ENCODE peak calls at places on chromosomes 1 and 21, in six cellular contexts. One of them, this sample, is unnamed. For H3K36me3, the result is how much of the 10 kb centered on the place peaks cover.

GRCh38 chr1:211579434-211580302 is 707 bp upstream of the SLC30A1 start:
- DNase-seq in neural progenitor cell: peak
- DNase-seq in HCT116: no peak
- DNase-seq in MM.1S: peak
- DNase-seq in PC-3: peak
- DNase-seq in SK-N-SH: no peak
- DNase-seq in this sample: peak

GRCh38 chr1:83639785-83640184 is 359.1 kb downstream of the TTLL7 start:
- DNase-seq in neural progenitor cell: no peak
- DNase-seq in MM.1S: no peak
- DNase-seq in SK-N-SH: no peak
- DNase-seq in HCT116: no peak
- DNase-seq in PC-3: no peak
- DNase-seq in this sample: no peak

GRCh38 chr1:10402729-10403274 is 3.9 kb downstream of the PGD start:
- DNase-seq in MM.1S: no peak
- DNase-seq in HCT116: no peak
- DNase-seq in neural progenitor cell: no peak
- DNase-seq in PC-3: no peak
- DNase-seq in SK-N-SH: no peak
- DNase-seq in this sample: peak

GRCh38 chr1:217274927-217275616 is 355.8 kb downstream of the GPATCH2 start:
- DNase-seq in PC-3: peak
- DNase-seq in HCT116: no peak
- DNase-seq in neural progenitor cell: no peak
- DNase-seq in SK-N-SH: no peak
- DNase-seq in MM.1S: no peak
- DNase-seq in this sample: peak

GRCh38 chr1:27525296-27526271 is 35.6 kb upstream of the WASF2 start:
- DNase-seq in SK-N-SH: no peak
- DNase-seq in HCT116: no peak
- DNase-seq in neural progenitor cell: peak
- DNase-seq in MM.1S: no peak
- DNase-seq in PC-3: no peak
- DNase-seq in this sample: peak

GRCh38 chr1:84957956-84958355 is 39.0 kb downstream of the MCOLN2 start:
- DNase-seq in PC-3: no peak
- DNase-seq in neural progenitor cell: no peak
- DNase-seq in SK-N-SH: no peak
- DNase-seq in MM.1S: no peak
- DNase-seq in HCT116: no peak
- DNase-seq in this sample: no peak

GRCh38 chr1:27306071-27306470 is 15.9 kb upstream of the TMEM222 start:
- DNase-seq in SK-N-SH: no peak
- DNase-seq in neural progenitor cell: no peak
- DNase-seq in HCT116: no peak
- DNase-seq in MM.1S: no peak
- DNase-seq in PC-3: no peak
- DNase-seq in this sample: no peak

GRCh38 chr1:200306954-200307754 is 102.7 kb downstream of the ZNF281 start:
- DNase-seq in SK-N-SH: peak
- DNase-seq in neural progenitor cell: peak
- DNase-seq in MM.1S: peak
- DNase-seq in PC-3: peak
- DNase-seq in HCT116: peak
- DNase-seq in this sample: peak

GRCh38 chr1:12436817-12437599 is 181.0 kb downstream of the DHRS3 start:
- DNase-seq in PC-3: peak
- DNase-seq in neural progenitor cell: no peak
- DNase-seq in HCT116: no peak
- DNase-seq in MM.1S: no peak
- DNase-seq in SK-N-SH: no peak
- DNase-seq in this sample: peak

GRCh38 chr1:169892819-169893644 is 664 bp downstream of the SCYL3 start:
- DNase-seq in MM.1S: peak
- DNase-seq in PC-3: no peak
- DNase-seq in SK-N-SH: no peak
- DNase-seq in neural progenitor cell: peak
- DNase-seq in HCT116: no peak
- DNase-seq in this sample: peak

GRCh38 chr1:21906173-21907078 is 30.7 kb downstream of the HSPG2 start:
- DNase-seq in neural progenitor cell: no peak
- DNase-seq in SK-N-SH: no peak
- DNase-seq in HCT116: no peak
- DNase-seq in PC-3: no peak
- DNase-seq in MM.1S: no peak
- DNase-seq in this sample: peak

GRCh38 chr1:62229468-62229867 is 34.8 kb downstream of the L1TD1 start:
- DNase-seq in MM.1S: no peak
- DNase-seq in neural progenitor cell: no peak
- DNase-seq in PC-3: no peak
- DNase-seq in HCT116: no peak
- DNase-seq in SK-N-SH: no peak
- DNase-seq in this sample: no peak

GRCh38 chr1:1602941-1603506 is 3.1 kb upstream of the FNDC10 start:
- DNase-seq in neural progenitor cell: no peak
- DNase-seq in MM.1S: no peak
- DNase-seq in PC-3: no peak
- DNase-seq in SK-N-SH: peak
- DNase-seq in HCT116: no peak
- DNase-seq in this sample: no peak
- TF ChIP-seq EZH2phosphoT487 in neural progenitor cell: no peak
- TF ChIP-seq EZH2phosphoT487 in MM.1S: no peak
- TF ChIP-seq EZH2phosphoT487 in PC-3: no peak
- TF ChIP-seq EZH2phosphoT487 in SK-N-SH: no peak
- TF ChIP-seq EZH2phosphoT487 in HCT116: no peak
- TF ChIP-seq EZH2phosphoT487 in this sample: no peak

GRCh38 chr21:34921151-34921550 is 128.0 kb downstream of the RUNX1 start:
- DNase-seq in SK-N-SH: no peak
- DNase-seq in neural progenitor cell: no peak
- DNase-seq in HCT116: no peak
- DNase-seq in MM.1S: no peak
- DNase-seq in PC-3: no peak
- DNase-seq in this sample: no peak
- H3K9ac ChIP-seq in SK-N-SH: no peak
- H3K9ac ChIP-seq in neural progenitor cell: no peak
- H3K9ac ChIP-seq in HCT116: no peak
- H3K9ac ChIP-seq in MM.1S: no peak
- H3K9ac ChIP-seq in PC-3: no peak
- H3K9ac ChIP-seq in this sample: no peak

DNA sequence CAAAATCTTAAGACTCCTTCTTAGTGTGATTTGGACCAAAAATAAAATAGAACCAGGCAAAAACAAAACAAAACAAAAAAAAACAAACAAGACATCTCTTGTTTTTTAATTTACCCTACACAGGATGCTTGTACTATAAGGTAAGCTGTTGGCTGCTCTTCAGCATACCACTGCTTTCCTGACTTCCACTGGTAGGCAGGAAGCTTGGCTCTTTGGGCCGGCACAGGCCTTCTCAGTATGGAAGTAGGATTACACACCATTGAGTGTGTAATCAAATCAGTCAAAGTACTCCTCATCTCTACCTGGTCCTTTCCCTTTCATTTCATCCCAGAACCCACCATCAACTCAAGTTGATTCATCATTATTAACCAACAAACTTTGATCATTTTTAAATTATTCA is 61.9 kb upstream of the RGS1 start:
- DNase-seq in MM.1S: no peak
- DNase-seq in HCT116: no peak
- DNase-seq in PC-3: no peak
- DNase-seq in neural progenitor cell: no peak
- DNase-seq in SK-N-SH: no peak
- DNase-seq in this sample: no peak
- H3K36me3 ChIP-seq in MM.1S: under half
- H3K36me3 ChIP-seq in HCT116: under half
- H3K36me3 ChIP-seq in PC-3: under half
- H3K36me3 ChIP-seq in neural progenitor cell: under half
- H3K36me3 ChIP-seq in SK-N-SH: under half
- H3K36me3 ChIP-seq in this sample: under half

GRCh38 chr1:17610085-17610484 is 70.6 kb downstream of the ARHGEF10L start:
- DNase-seq in HCT116: no peak
- DNase-seq in neural progenitor cell: no peak
- DNase-seq in PC-3: no peak
- DNase-seq in MM.1S: no peak
- DNase-seq in SK-N-SH: no peak
- DNase-seq in this sample: no peak
- TF ChIP-seq EZH2phosphoT487 in HCT116: no peak
- TF ChIP-seq EZH2phosphoT487 in neural progenitor cell: no peak
- TF ChIP-seq EZH2phosphoT487 in PC-3: no peak
- TF ChIP-seq EZH2phosphoT487 in MM.1S: no peak
- TF ChIP-seq EZH2phosphoT487 in SK-N-SH: no peak
- TF ChIP-seq EZH2phosphoT487 in this sample: no peak